ENCODE peak calls at places on chromosomes 11 and 22, in ten cellular contexts. One of them, this sample, is unnamed.

GRCh38 chr11:19698493-19699292 is 13.9 kb upstream of the NAV2 start:
- DNase-seq in right atrium auricular region: peak
- DNase-seq in upper lobe of right lung: no peak
- DNase-seq in BJ: no peak
- DNase-seq in fibroblast of the aortic adventitia: peak
- DNase-seq in colonic mucosa: no peak
- DNase-seq in left lung: no peak
- DNase-seq in cardiac fibroblast: peak
- DNase-seq in choroid plexus epithelial cell: peak
- DNase-seq in AG09309: peak
- DNase-seq in this sample: peak

GRCh38 chr22:43446037-43446803 is 34.4 kb downstream of the MPPED1 start:
- DNase-seq in AG09309: no peak
- DNase-seq in upper lobe of right lung: peak
- DNase-seq in cardiac fibroblast: no peak
- DNase-seq in right atrium auricular region: no peak
- DNase-seq in colonic mucosa: no peak
- DNase-seq in fibroblast of the aortic adventitia: no peak
- DNase-seq in choroid plexus epithelial cell: no peak
- DNase-seq in BJ: no peak
- DNase-seq in left lung: no peak
- DNase-seq in this sample: no peak

GRCh38 chr22:17138451-17139042 is 17.4 kb upstream of the TMEM121B start:
- DNase-seq in choroid plexus epithelial cell: no peak
- DNase-seq in fibroblast of the aortic adventitia: no peak
- DNase-seq in upper lobe of right lung: no peak
- DNase-seq in right atrium auricular region: no peak
- DNase-seq in left lung: no peak
- DNase-seq in AG09309: no peak
- DNase-seq in colonic mucosa: no peak
- DNase-seq in BJ: no peak
- DNase-seq in cardiac fibroblast: no peak
- DNase-seq in this sample: no peak

GRCh38 chr11:68373810-68374501 is 61.6 kb downstream of the LRP5 start:
- DNase-seq in cardiac fibroblast: peak
- DNase-seq in fibroblast of the aortic adventitia: peak
- DNase-seq in choroid plexus epithelial cell: peak
- DNase-seq in AG09309: no peak
- DNase-seq in BJ: no peak
- DNase-seq in upper lobe of right lung: no peak
- DNase-seq in colonic mucosa: peak
- DNase-seq in right atrium auricular region: peak
- DNase-seq in left lung: no peak
- DNase-seq in this sample: peak

GRCh38 chr11:62910141-62910882 is 10.9 kb downstream of the CHRM1 start:
- DNase-seq in fibroblast of the aortic adventitia: no peak
- DNase-seq in choroid plexus epithelial cell: no peak
- DNase-seq in BJ: no peak
- DNase-seq in right atrium auricular region: no peak
- DNase-seq in upper lobe of right lung: no peak
- DNase-seq in cardiac fibroblast: no peak
- DNase-seq in colonic mucosa: no peak
- DNase-seq in left lung: peak
- DNase-seq in AG09309: no peak
- DNase-seq in this sample: no peak

GRCh38 chr11:112320668-112321067 is 60.0 kb upstream of the PLET1 start:
- DNase-seq in BJ: no peak
- DNase-seq in cardiac fibroblast: peak
- DNase-seq in AG09309: no peak
- DNase-seq in choroid plexus epithelial cell: peak
- DNase-seq in colonic mucosa: peak
- DNase-seq in right atrium auricular region: peak
- DNase-seq in fibroblast of the aortic adventitia: peak
- DNase-seq in upper lobe of right lung: peak
- DNase-seq in left lung: peak
- DNase-seq in this sample: peak

GRCh38 chr11:114886644-114887259 is 208.4 kb downstream of the NXPE2 start:
- DNase-seq in cardiac fibroblast: no peak
- DNase-seq in colonic mucosa: no peak
- DNase-seq in right atrium auricular region: no peak
- DNase-seq in fibroblast of the aortic adventitia: no peak
- DNase-seq in BJ: no peak
- DNase-seq in choroid plexus epithelial cell: no peak
- DNase-seq in left lung: no peak
- DNase-seq in upper lobe of right lung: no peak
- DNase-seq in AG09309: no peak
- DNase-seq in this sample: no peak

GRCh38 chr22:37154925-37155712 is 5.4 kb upstream of the IL2RB start:
- DNase-seq in colonic mucosa: no peak
- DNase-seq in upper lobe of right lung: no peak
- DNase-seq in cardiac fibroblast: peak
- DNase-seq in right atrium auricular region: no peak
- DNase-seq in AG09309: no peak
- DNase-seq in choroid plexus epithelial cell: peak
- DNase-seq in BJ: no peak
- DNase-seq in left lung: peak
- DNase-seq in fibroblast of the aortic adventitia: no peak
- DNase-seq in this sample: no peak

GRCh38 chr11:47564933-47565339 is 463 bp upstream of the PTPMT1 start:
- DNase-seq in fibroblast of the aortic adventitia: no peak
- DNase-seq in upper lobe of right lung: no peak
- DNase-seq in right atrium auricular region: no peak
- DNase-seq in colonic mucosa: no peak
- DNase-seq in choroid plexus epithelial cell: no peak
- DNase-seq in BJ: no peak
- DNase-seq in left lung: no peak
- DNase-seq in AG09309: no peak
- DNase-seq in cardiac fibroblast: no peak
- DNase-seq in this sample: no peak

GRCh38 chr11:112396092-112396491 is 135.4 kb upstream of the PLET1 start:
- DNase-seq in right atrium auricular region: no peak
- DNase-seq in upper lobe of right lung: no peak
- DNase-seq in choroid plexus epithelial cell: no peak
- DNase-seq in cardiac fibroblast: no peak
- DNase-seq in colonic mucosa: no peak
- DNase-seq in left lung: no peak
- DNase-seq in BJ: no peak
- DNase-seq in AG09309: no peak
- DNase-seq in fibroblast of the aortic adventitia: no peak
- DNase-seq in this sample: no peak

GRCh38 chr11:99932684-99933083 is 754.4 kb upstream of the ARHGAP42 start:
- DNase-seq in upper lobe of right lung: no peak
- DNase-seq in AG09309: no peak
- DNase-seq in fibroblast of the aortic adventitia: no peak
- DNase-seq in cardiac fibroblast: no peak
- DNase-seq in colonic mucosa: no peak
- DNase-seq in BJ: no peak
- DNase-seq in choroid plexus epithelial cell: no peak
- DNase-seq in left lung: no peak
- DNase-seq in right atrium auricular region: no peak
- DNase-seq in this sample: no peak

GRCh38 chr11:118609380-118610219 is 2.2 kb downstream of the PHLDB1 start:
- DNase-seq in fibroblast of the aortic adventitia: peak
- DNase-seq in choroid plexus epithelial cell: no peak
- DNase-seq in colonic mucosa: no peak
- DNase-seq in AG09309: no peak
- DNase-seq in upper lobe of right lung: no peak
- DNase-seq in right atrium auricular region: peak
- DNase-seq in BJ: no peak
- DNase-seq in cardiac fibroblast: peak
- DNase-seq in left lung: no peak
- DNase-seq in this sample: peak

GRCh38 chr11:122261546-122261945 is 145.5 kb upstream of the BLID start:
- DNase-seq in upper lobe of right lung: no peak
- DNase-seq in choroid plexus epithelial cell: no peak
- DNase-seq in cardiac fibroblast: no peak
- DNase-seq in colonic mucosa: no peak
- DNase-seq in BJ: no peak
- DNase-seq in fibroblast of the aortic adventitia: peak
- DNase-seq in left lung: no peak
- DNase-seq in right atrium auricular region: no peak
- DNase-seq in AG09309: no peak
- DNase-seq in this sample: peak

GRCh38 chr22:31400023-31400397 is 606 bp downstream of the DRG1 start:
- DNase-seq in left lung: no peak
- DNase-seq in colonic mucosa: no peak
- DNase-seq in fibroblast of the aortic adventitia: peak
- DNase-seq in upper lobe of right lung: no peak
- DNase-seq in right atrium auricular region: no peak
- DNase-seq in AG09309: no peak
- DNase-seq in choroid plexus epithelial cell: peak
- DNase-seq in BJ: no peak
- DNase-seq in cardiac fibroblast: peak
- DNase-seq in this sample: peak

GRCh38 chr22:27719535-27720227 is 81.9 kb downstream of the MN1 start:
- DNase-seq in colonic mucosa: peak
- DNase-seq in left lung: no peak
- DNase-seq in choroid plexus epithelial cell: peak
- DNase-seq in right atrium auricular region: peak
- DNase-seq in fibroblast of the aortic adventitia: peak
- DNase-seq in AG09309: no peak
- DNase-seq in BJ: no peak
- DNase-seq in upper lobe of right lung: peak
- DNase-seq in cardiac fibroblast: peak
- DNase-seq in this sample: peak

DNA sequence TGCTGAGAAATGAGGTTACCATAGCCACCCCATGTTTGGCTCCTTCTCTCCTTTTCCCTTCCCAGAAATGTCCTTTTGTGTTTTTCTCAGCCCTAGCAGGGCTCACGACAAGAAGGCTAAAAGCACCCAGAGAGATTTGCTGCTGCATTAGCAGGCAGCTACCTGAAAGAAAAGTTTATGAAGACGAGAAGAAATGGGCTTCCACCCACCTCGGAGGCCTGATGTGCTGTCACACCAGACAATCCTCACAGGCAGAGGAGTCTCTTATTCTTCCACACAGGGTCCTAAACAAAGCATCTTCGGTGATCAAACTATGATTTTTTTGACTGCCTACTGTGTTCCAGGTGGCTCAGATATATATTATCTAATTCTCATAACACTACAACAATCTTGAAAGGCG is 261.9 kb downstream of the KIRREL3 start:
- DNase-seq in upper lobe of right lung: no peak
- DNase-seq in choroid plexus epithelial cell: no peak
- DNase-seq in fibroblast of the aortic adventitia: no peak
- DNase-seq in colonic mucosa: no peak
- DNase-seq in cardiac fibroblast: no peak
- DNase-seq in AG09309: no peak
- DNase-seq in BJ: no peak
- DNase-seq in right atrium auricular region: no peak
- DNase-seq in left lung: no peak
- DNase-seq in this sample: no peak
- TF ChIP-seq CTCF in upper lobe of right lung: no peak
- TF ChIP-seq CTCF in choroid plexus epithelial cell: no peak
- TF ChIP-seq CTCF in fibroblast of the aortic adventitia: no peak
- TF ChIP-seq CTCF in colonic mucosa: no peak
- TF ChIP-seq CTCF in cardiac fibroblast: no peak
- TF ChIP-seq CTCF in AG09309: no peak
- TF ChIP-seq CTCF in BJ: no peak
- TF ChIP-seq CTCF in right atrium auricular region: no peak
- TF ChIP-seq CTCF in left lung: no peak
- TF ChIP-seq CTCF in this sample: no peak

GRCh38 chr11:128906185-128907065 is 15.3 kb downstream of the KCNJ5 start:
- DNase-seq in fibroblast of the aortic adventitia: no peak
- DNase-seq in AG09309: no peak
- DNase-seq in BJ: no peak
- DNase-seq in left lung: no peak
- DNase-seq in upper lobe of right lung: no peak
- DNase-seq in right atrium auricular region: no peak
- DNase-seq in cardiac fibroblast: no peak
- DNase-seq in colonic mucosa: no peak
- DNase-seq in choroid plexus epithelial cell: no peak
- DNase-seq in this sample: no peak
- H3K4me3 ChIP-seq in fibroblast of the aortic adventitia: no peak
- H3K4me3 ChIP-seq in AG09309: no peak
- H3K4me3 ChIP-seq in BJ: no peak
- H3K4me3 ChIP-seq in left lung: peak
- H3K4me3 ChIP-seq in upper lobe of right lung: peak
- H3K4me3 ChIP-seq in right atrium auricular region: peak
- H3K4me3 ChIP-seq in cardiac fibroblast: no peak
- H3K4me3 ChIP-seq in colonic mucosa: peak
- H3K4me3 ChIP-seq in choroid plexus epithelial cell: no peak
- H3K4me3 ChIP-seq in this sample: peak

DNA sequence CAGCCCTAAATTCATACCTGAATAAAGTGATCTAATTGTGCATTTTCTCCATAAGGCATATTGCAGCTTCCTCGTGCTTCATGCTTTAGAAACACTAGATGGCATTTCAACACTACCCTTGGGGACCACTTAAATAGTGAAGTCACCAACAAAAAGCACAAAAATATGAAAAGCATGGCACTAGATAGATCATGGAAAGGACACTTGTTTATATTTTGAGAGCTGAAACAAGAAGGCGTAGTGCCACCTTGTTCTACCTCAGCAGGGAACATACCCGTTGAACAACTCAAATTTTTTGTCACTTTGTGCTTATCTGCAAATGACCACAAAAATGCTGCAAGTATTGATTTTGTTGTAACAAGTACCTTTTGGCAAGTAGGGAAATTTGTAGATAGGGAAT is 8.6 kb downstream of the TBCEL start:
- DNase-seq in AG09309: no peak
- DNase-seq in fibroblast of the aortic adventitia: no peak
- DNase-seq in left lung: no peak
- DNase-seq in colonic mucosa: no peak
- DNase-seq in right atrium auricular region: no peak
- DNase-seq in BJ: no peak
- DNase-seq in upper lobe of right lung: no peak
- DNase-seq in choroid plexus epithelial cell: peak
- DNase-seq in cardiac fibroblast: peak
- DNase-seq in this sample: no peak
- TF ChIP-seq CTCF in AG09309: no peak
- TF ChIP-seq CTCF in fibroblast of the aortic adventitia: no peak
- TF ChIP-seq CTCF in left lung: no peak
- TF ChIP-seq CTCF in colonic mucosa: no peak
- TF ChIP-seq CTCF in right atrium auricular region: peak
- TF ChIP-seq CTCF in BJ: no peak
- TF ChIP-seq CTCF in upper lobe of right lung: peak
- TF ChIP-seq CTCF in choroid plexus epithelial cell: no peak
- TF ChIP-seq CTCF in cardiac fibroblast: no peak
- TF ChIP-seq CTCF in this sample: no peak

GRCh38 chr11:8640305-8640932 is 42.0 kb downstream of the TRIM66 start:
- DNase-seq in left lung: no peak
- DNase-seq in BJ: no peak
- DNase-seq in colonic mucosa: no peak
- DNase-seq in upper lobe of right lung: no peak
- DNase-seq in right atrium auricular region: no peak
- DNase-seq in choroid plexus epithelial cell: peak
- DNase-seq in AG09309: no peak
- DNase-seq in fibroblast of the aortic adventitia: no peak
- DNase-seq in cardiac fibroblast: no peak
- DNase-seq in this sample: no peak
- H3K4me3 ChIP-seq in left lung: no peak
- H3K4me3 ChIP-seq in BJ: no peak
- H3K4me3 ChIP-seq in colonic mucosa: no peak
- H3K4me3 ChIP-seq in upper lobe of right lung: no peak
- H3K4me3 ChIP-seq in right atrium auricular region: no peak
- H3K4me3 ChIP-seq in choroid plexus epithelial cell: no peak
- H3K4me3 ChIP-seq in AG09309: no peak
- H3K4me3 ChIP-seq in fibroblast of the aortic adventitia: no peak
- H3K4me3 ChIP-seq in cardiac fibroblast: no peak
- H3K4me3 ChIP-seq in this sample: no peak

GRCh38 chr11:109040303-109040702 is 375.4 kb downstream of the DDX10 start:
- DNase-seq in right atrium auricular region: no peak
- DNase-seq in upper lobe of right lung: no peak
- DNase-seq in colonic mucosa: no peak
- DNase-seq in fibroblast of the aortic adventitia: no peak
- DNase-seq in choroid plexus epithelial cell: no peak
- DNase-seq in cardiac fibroblast: no peak
- DNase-seq in AG09309: no peak
- DNase-seq in BJ: no peak
- DNase-seq in left lung: no peak
- DNase-seq in this sample: no peak
- TF ChIP-seq CTCF in right atrium auricular region: no peak
- TF ChIP-seq CTCF in upper lobe of right lung: no peak
- TF ChIP-seq CTCF in colonic mucosa: no peak
- TF ChIP-seq CTCF in fibroblast of the aortic adventitia: no peak
- TF ChIP-seq CTCF in choroid plexus epithelial cell: peak
- TF ChIP-seq CTCF in cardiac fibroblast: peak
- TF ChIP-seq CTCF in AG09309: no peak
- TF ChIP-seq CTCF in BJ: peak
- TF ChIP-seq CTCF in left lung: no peak
- TF ChIP-seq CTCF in this sample: no peak

This sample was measured in foreskin fibroblast.